ENCODE peak calls at places on chromosome 15, in five cellular contexts. One of them, this sample, is unnamed.

GRCh38 chr15:90305932-90306331 is 40.5 kb downstream of the NGRN start:
- DNase-seq in breast epithelium: no peak
- DNase-seq in vagina: no peak
- DNase-seq in stomach: no peak
- DNase-seq in HL-60: no peak
- DNase-seq in this sample: no peak

GRCh38 chr15:37941779-37942178 is 7.3 kb downstream of the TMCO5A start:
- DNase-seq in stomach: no peak
- DNase-seq in HL-60: no peak
- DNase-seq in breast epithelium: no peak
- DNase-seq in vagina: no peak
- DNase-seq in this sample: no peak

GRCh38 chr15:90059208-90059985 is 42.9 kb downstream of the IDH2 start:
- DNase-seq in HL-60: peak
- DNase-seq in breast epithelium: peak
- DNase-seq in vagina: no peak
- DNase-seq in stomach: peak
- DNase-seq in this sample: peak

GRCh38 chr15:58235961-58236360 is 97.8 kb downstream of the AQP9 start:
- DNase-seq in vagina: no peak
- DNase-seq in HL-60: no peak
- DNase-seq in stomach: no peak
- DNase-seq in breast epithelium: no peak
- DNase-seq in this sample: no peak

GRCh38 chr15:42994546-42994945 is 74.0 kb upstream of the TTBK2 start:
- DNase-seq in stomach: no peak
- DNase-seq in breast epithelium: no peak
- DNase-seq in HL-60: no peak
- DNase-seq in vagina: no peak
- DNase-seq in this sample: no peak

GRCh38 chr15:30043211-30043655 is 39.5 kb upstream of the GOLGA8J start:
- DNase-seq in breast epithelium: no peak
- DNase-seq in stomach: no peak
- DNase-seq in HL-60: no peak
- DNase-seq in vagina: no peak
- DNase-seq in this sample: no peak

GRCh38 chr15:95557226-95558046 is 773.1 kb upstream of the NR2F2 start:
- DNase-seq in HL-60: no peak
- DNase-seq in vagina: no peak
- DNase-seq in breast epithelium: no peak
- DNase-seq in stomach: no peak
- DNase-seq in this sample: no peak

GRCh38 chr15:70111203-70112017 is 13.7 kb upstream of the TLE3 start:
- DNase-seq in stomach: peak
- DNase-seq in HL-60: peak
- DNase-seq in vagina: no peak
- DNase-seq in breast epithelium: peak
- DNase-seq in this sample: no peak

GRCh38 chr15:40595773-40596172 is 1.7 kb downstream of the KNL1 start:
- DNase-seq in HL-60: no peak
- DNase-seq in breast epithelium: no peak
- DNase-seq in stomach: no peak
- DNase-seq in vagina: no peak
- DNase-seq in this sample: no peak

GRCh38 chr15:78083687-78084358 is 6.3 kb upstream of the TBC1D2B start:
- DNase-seq in stomach: no peak
- DNase-seq in HL-60: peak
- DNase-seq in vagina: no peak
- DNase-seq in breast epithelium: no peak
- DNase-seq in this sample: no peak

GRCh38 chr15:83848315-83849050 is 194.6 kb downstream of the ADAMTSL3 start:
- DNase-seq in HL-60: no peak
- DNase-seq in vagina: no peak
- DNase-seq in breast epithelium: no peak
- DNase-seq in stomach: no peak
- DNase-seq in this sample: no peak

GRCh38 chr15:41883484-41883825 is 10.4 kb downstream of the SPTBN5 start:
- DNase-seq in vagina: no peak
- DNase-seq in HL-60: no peak
- DNase-seq in breast epithelium: no peak
- DNase-seq in stomach: no peak
- DNase-seq in this sample: no peak

GRCh38 chr15:88610756-88611231 is 10.3 kb upstream of the AEN start:
- DNase-seq in vagina: no peak
- DNase-seq in stomach: no peak
- DNase-seq in HL-60: peak
- DNase-seq in breast epithelium: no peak
- DNase-seq in this sample: no peak

GRCh38 chr15:32838820-32839219 is 121.0 kb downstream of the GREM1 start:
- DNase-seq in stomach: no peak
- DNase-seq in HL-60: no peak
- DNase-seq in vagina: no peak
- DNase-seq in breast epithelium: no peak
- DNase-seq in this sample: no peak

GRCh38 chr15:39613271-39613670 is 32.4 kb downstream of the THBS1 start:
- DNase-seq in stomach: no peak
- DNase-seq in breast epithelium: no peak
- DNase-seq in HL-60: no peak
- DNase-seq in vagina: no peak
- DNase-seq in this sample: no peak

GRCh38 chr15:41832875-41833274 is 5.0 kb downstream of the JMJD7 start:
- DNase-seq in stomach: peak
- DNase-seq in breast epithelium: peak
- DNase-seq in HL-60: no peak
- DNase-seq in vagina: no peak
- DNase-seq in this sample: no peak

GRCh38 chr15:50234764-50235163 is 30.8 kb downstream of the HDC start:
- DNase-seq in breast epithelium: no peak
- DNase-seq in stomach: no peak
- DNase-seq in HL-60: peak
- DNase-seq in vagina: no peak
- DNase-seq in this sample: no peak

GRCh38 chr15:88982304-88982945 is 69.2 kb upstream of the MFGE8 start:
- DNase-seq in HL-60: no peak
- DNase-seq in vagina: no peak
- DNase-seq in stomach: no peak
- DNase-seq in breast epithelium: peak
- DNase-seq in this sample: no peak

DNA sequence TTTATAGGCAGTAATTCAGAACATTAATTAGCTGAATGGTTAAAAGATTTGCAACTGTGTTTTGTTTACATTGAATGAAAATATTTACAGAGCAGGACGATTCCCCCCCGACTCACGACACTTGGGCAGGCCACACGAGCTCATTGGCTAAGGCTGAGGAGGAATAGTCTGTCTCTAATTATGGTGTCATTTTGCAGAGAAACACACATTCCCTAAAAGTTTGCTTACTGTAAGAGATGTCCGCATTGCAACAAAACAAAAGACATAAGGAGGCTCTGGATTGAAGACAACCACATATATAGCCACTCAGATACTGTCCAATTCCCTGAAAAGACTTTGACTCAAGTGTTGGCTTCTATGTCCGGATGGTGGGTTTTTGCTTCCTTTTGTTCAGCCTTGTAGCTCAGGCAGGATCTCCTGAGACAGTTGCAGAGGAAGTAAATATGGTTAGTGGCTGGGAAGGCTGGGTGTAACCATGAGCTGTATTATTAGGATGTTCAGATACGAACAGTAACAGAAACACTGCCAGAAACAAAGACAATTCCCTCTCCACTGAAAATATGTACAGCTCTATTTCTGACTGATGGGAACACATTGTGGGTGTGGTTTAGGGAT is 170.4 kb downstream of the KLHL25 start:
- DNase-seq in HL-60: peak
- DNase-seq in vagina: no peak
- DNase-seq in stomach: no peak
- DNase-seq in breast epithelium: no peak
- DNase-seq in this sample: no peak
- TF ChIP-seq POLR2AphosphoS5 in HL-60: no peak
- TF ChIP-seq POLR2AphosphoS5 in vagina: no peak
- TF ChIP-seq POLR2AphosphoS5 in stomach: no peak
- TF ChIP-seq POLR2AphosphoS5 in breast epithelium: no peak
- TF ChIP-seq POLR2AphosphoS5 in this sample: peak

DNA sequence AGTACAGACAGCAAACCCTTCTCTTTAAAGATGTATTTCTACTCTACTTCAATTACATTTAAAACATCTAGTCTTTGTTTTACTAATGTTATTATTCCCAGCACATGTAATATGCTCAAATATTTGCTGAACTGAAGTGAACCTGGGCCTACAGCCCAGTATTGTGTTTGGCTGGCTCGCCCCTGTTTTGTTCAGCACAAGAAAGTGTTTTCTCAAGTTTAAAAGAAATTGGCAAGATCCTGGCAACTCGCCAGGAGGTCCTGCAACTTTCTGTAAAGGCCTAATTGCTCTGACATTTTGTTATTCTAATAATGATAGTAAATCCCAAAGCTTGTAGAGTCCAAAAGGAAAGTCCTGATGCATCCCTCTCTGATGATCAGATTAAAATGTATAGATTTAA is 35.9 kb upstream of the TMOD3 start:
- DNase-seq in breast epithelium: no peak
- DNase-seq in HL-60: no peak
- DNase-seq in vagina: no peak
- DNase-seq in stomach: peak
- DNase-seq in this sample: no peak
- TF ChIP-seq POLR2AphosphoS5 in breast epithelium: no peak
- TF ChIP-seq POLR2AphosphoS5 in HL-60: no peak
- TF ChIP-seq POLR2AphosphoS5 in vagina: no peak
- TF ChIP-seq POLR2AphosphoS5 in stomach: no peak
- TF ChIP-seq POLR2AphosphoS5 in this sample: no peak

DNA sequence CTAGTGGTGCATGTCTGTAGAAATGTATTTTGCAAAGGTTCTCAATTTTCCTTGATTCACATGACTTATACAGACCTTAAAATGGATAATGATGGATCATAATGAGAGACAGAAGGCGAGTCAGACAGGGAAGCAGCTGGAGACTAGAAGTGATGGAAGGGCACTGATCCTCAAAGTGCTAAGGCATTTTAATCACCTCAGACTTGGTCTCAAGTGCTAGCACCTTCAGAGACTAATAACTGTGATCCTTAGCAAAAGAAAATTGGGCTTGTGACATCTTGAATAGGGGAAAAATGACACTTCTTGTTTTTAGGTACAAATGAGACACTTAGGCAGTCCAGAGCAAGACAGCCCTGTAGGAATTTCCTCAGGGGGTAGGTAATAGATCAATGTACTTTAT is 1011.6 kb downstream of the SQOR start:
- DNase-seq in stomach: no peak
- DNase-seq in vagina: no peak
- DNase-seq in breast epithelium: no peak
- DNase-seq in HL-60: no peak
- DNase-seq in this sample: no peak
- TF ChIP-seq POLR2AphosphoS5 in stomach: no peak
- TF ChIP-seq POLR2AphosphoS5 in vagina: no peak
- TF ChIP-seq POLR2AphosphoS5 in breast epithelium: no peak
- TF ChIP-seq POLR2AphosphoS5 in HL-60: no peak
- TF ChIP-seq POLR2AphosphoS5 in this sample: no peak

GRCh38 chr15:99618941-99619411 is 53.2 kb downstream of the MEF2A start:
- DNase-seq in breast epithelium: no peak
- DNase-seq in vagina: no peak
- DNase-seq in HL-60: no peak
- DNase-seq in stomach: no peak
- DNase-seq in this sample: no peak
- TF ChIP-seq POLR2AphosphoS5 in breast epithelium: no peak
- TF ChIP-seq POLR2AphosphoS5 in vagina: no peak
- TF ChIP-seq POLR2AphosphoS5 in HL-60: no peak
- TF ChIP-seq POLR2AphosphoS5 in stomach: no peak
- TF ChIP-seq POLR2AphosphoS5 in this sample: no peak

GRCh38 chr15:92714457-92715401 is 59.2 kb upstream of the FAM174B start:
- DNase-seq in stomach: peak
- DNase-seq in HL-60: peak
- DNase-seq in vagina: no peak
- DNase-seq in breast epithelium: peak
- DNase-seq in this sample: peak
- TF ChIP-seq POLR2AphosphoS5 in stomach: no peak
- TF ChIP-seq POLR2AphosphoS5 in HL-60: no peak
- TF ChIP-seq POLR2AphosphoS5 in vagina: peak
- TF ChIP-seq POLR2AphosphoS5 in breast epithelium: peak
- TF ChIP-seq POLR2AphosphoS5 in this sample: peak

GRCh38 chr15:74176262-74177208 is 3.0 kb downstream of the ISLR start:
- DNase-seq in stomach: no peak
- DNase-seq in HL-60: no peak
- DNase-seq in vagina: no peak
- DNase-seq in breast epithelium: peak
- DNase-seq in this sample: peak

GRCh38 chr15:74180689-74181602 is 7.4 kb downstream of the ISLR start:
- DNase-seq in breast epithelium: no peak
- DNase-seq in HL-60: no peak
- DNase-seq in vagina: no peak
- DNase-seq in stomach: no peak
- DNase-seq in this sample: peak

GRCh38 chr15:74179983-74180688 is 6.6 kb downstream of the ISLR start:
- DNase-seq in breast epithelium: no peak
- DNase-seq in HL-60: no peak
- DNase-seq in vagina: no peak
- DNase-seq in stomach: no peak
- DNase-seq in this sample: peak

GRCh38 chr15:74178326-74179100 is 5.0 kb downstream of the ISLR start:
- DNase-seq in breast epithelium: no peak
- DNase-seq in HL-60: no peak
- DNase-seq in stomach: no peak
- DNase-seq in vagina: no peak
- DNase-seq in this sample: peak

DNA sequence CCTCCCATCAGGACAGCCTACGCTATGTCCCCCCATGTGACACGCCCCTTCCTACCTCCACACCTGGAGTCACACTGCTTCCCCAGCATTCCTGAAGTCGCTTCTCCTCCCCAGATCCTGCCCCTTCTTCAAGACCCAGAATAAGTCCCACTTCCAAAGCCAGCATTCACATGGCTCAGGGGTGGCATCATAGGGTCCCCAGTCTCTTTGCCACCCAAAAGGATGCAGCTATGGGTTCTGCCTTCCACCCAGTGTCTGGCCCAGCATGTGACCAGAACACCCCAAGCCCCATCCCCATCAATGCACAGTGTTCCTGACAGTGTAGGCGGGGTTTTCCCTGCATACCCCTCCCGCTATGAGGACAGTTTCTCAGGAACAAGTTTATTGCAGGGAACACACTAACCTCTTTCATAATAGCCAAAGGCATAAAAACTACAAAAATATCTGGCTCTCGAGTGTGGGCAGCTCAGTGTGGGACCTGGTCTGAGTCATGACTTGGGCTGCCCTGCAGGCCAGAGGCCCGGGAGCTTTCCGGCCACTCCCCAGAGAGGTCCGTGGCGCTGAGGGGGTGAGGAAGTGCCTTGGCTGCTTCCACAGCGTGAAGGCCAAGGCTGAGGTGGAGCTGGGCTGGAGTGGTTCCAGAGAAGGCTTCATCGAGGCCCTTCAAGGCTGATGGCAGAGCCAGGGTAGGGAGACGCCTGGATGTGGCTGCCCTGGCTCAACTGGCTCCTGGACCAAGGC is 5.8 kb downstream of the ISLR start:
- DNase-seq in HL-60: no peak
- DNase-seq in breast epithelium: peak
- DNase-seq in stomach: no peak
- DNase-seq in vagina: no peak
- DNase-seq in this sample: peak
- TF ChIP-seq POLR2AphosphoS5 in HL-60: no peak
- TF ChIP-seq POLR2AphosphoS5 in breast epithelium: no peak
- TF ChIP-seq POLR2AphosphoS5 in stomach: peak
- TF ChIP-seq POLR2AphosphoS5 in vagina: peak
- TF ChIP-seq POLR2AphosphoS5 in this sample: peak

This sample was measured in spleen.